ENCODE peak calls at places on chromosomes 2 and 18, in six cellular contexts. A is epithelial cell of esophagus, G is aorta, X is amygdala, K is GM20000, W is mesothelial cell of epicardium. I is an unnamed sample.
A peak's percentile ranks its signal among the peaks of the same experiment; 100 is the strongest.

GRCh38 chr18:56368066-56368465 is 270.3 kb downstream of the TXNL1 start:
- DNase-seq in A (no peak), G (no peak), X (no peak), K (no peak), W (no peak), I (no peak)

GRCh38 chr2:144099746-144100438 is 420.0 kb downstream of the ZEB2 start:
- DNase-seq in A (peak; percentile 93), G (no peak), X (no peak), K (no peak), W (no peak), I (no peak)

GRCh38 chr2:6812857-6813530 is 52.7 kb downstream of the CMPK2 start:
- DNase-seq in A (no peak), G (no peak), X (no peak), K (no peak), W (no peak), I (no peak)

GRCh38 chr2:241417626-241418025 is 61.5 kb downstream of the FARP2 start:
- DNase-seq in A (no peak), G (no peak), X (no peak), K (no peak), W (no peak), I (no peak)

GRCh38 chr18:78151948-78152725 is 827.5 kb upstream of the SALL3 start:
- DNase-seq in A (no peak), G (no peak), X (no peak), K (no peak), W (no peak), I (no peak)

GRCh38 chr18:68660355-68661183 is 54.3 kb downstream of the TMX3 start:
- DNase-seq in A (peak; percentile 55), G (no peak), X (no peak), K (peak; percentile 10), W (no peak), I (peak; percentile 37)

GRCh38 chr2:217650716-217651360 is 352.0 kb downstream of the TNS1 start:
- DNase-seq in A (peak; percentile 71), G (peak; percentile 53), X (no peak), K (peak; percentile 64), W (no peak), I (peak; percentile 28)

GRCh38 chr18:54149078-54149697 is 75.3 kb downstream of the MBD2 start:
- DNase-seq in A (peak; percentile 93), G (peak; percentile 65), X (no peak), K (peak; percentile 58), W (no peak), I (peak; percentile 49)

GRCh38 chr2:124112966-124113365 is 87.9 kb downstream of the CNTNAP5 start:
- DNase-seq in A (peak; percentile 65), G (no peak), X (no peak), K (no peak), W (no peak), I (no peak)

GRCh38 chr2:160221391-160222276 is 21.6 kb upstream of the ITGB6 start:
- DNase-seq in A (peak; percentile 89), G (no peak), X (no peak), K (no peak), W (no peak), I (peak; percentile 94)

GRCh38 chr2:236553522-236553921 is 16.1 kb upstream of the ACKR3 start:
- DNase-seq in A (no peak), G (no peak), X (no peak), K (no peak), W (no peak), I (no peak)

GRCh38 chr2:149490296-149490695 is 97.3 kb downstream of the MMADHC start:
- DNase-seq in A (no peak), G (no peak), X (no peak), K (no peak), W (no peak), I (no peak)

GRCh38 chr2:65532318-65532717 is 99.9 kb upstream of the SPRED2 start:
- DNase-seq in A (no peak), G (no peak), X (no peak), K (no peak), W (no peak), I (no peak)

GRCh38 chr2:173547493-173547892 is 192.8 kb downstream of the CDCA7 start:
- DNase-seq in A (no peak), G (no peak), X (no peak), K (no peak), W (no peak), I (no peak)

GRCh38 chr2:74427551-74427950 is 6.0 kb downstream of the WDR54 start:
- DNase-seq in A (peak; percentile 73), G (no peak), X (no peak), K (no peak), W (no peak), I (no peak)

GRCh38 chr18:36446059-36446458 is 148.5 kb downstream of the FHOD3 start:
- DNase-seq in A (peak; percentile 74), G (no peak), X (no peak), K (no peak), W (no peak), I (no peak)

GRCh38 chr18:58386780-58387179 is 242.1 kb downstream of the ALPK2 start:
- DNase-seq in A (no peak), G (no peak), X (no peak), K (no peak), W (no peak), I (no peak)

GRCh38 chr18:30566877-30567276 is 475.7 kb downstream of the DSC3 start:
- DNase-seq in A (no peak), G (no peak), X (no peak), K (no peak), W (no peak), I (no peak)

GRCh38 chr2:47161475-47161874 is 6.4 kb upstream of the STPG4 start:
- DNase-seq in A (no peak), G (no peak), X (no peak), K (no peak), W (no peak), I (no peak)

GRCh38 chr2:225660262-225661091 is 261.0 kb downstream of the NYAP2 start:
- DNase-seq in A (peak; percentile 73), G (peak; percentile 80), X (peak; percentile 22), K (peak; percentile 63), W (peak; percentile 78), I (peak; percentile 77)

GRCh38 chr2:189466656-189467055 is 25.4 kb downstream of the WDR75 start:
- DNase-seq in A (peak; percentile 29), G (no peak), X (no peak), K (no peak), W (no peak), I (no peak)

GRCh38 chr18:60892855-60893254 is 440.4 kb upstream of the CDH20 start:
- DNase-seq in A (peak; percentile 97), G (no peak), X (no peak), K (no peak), W (no peak), I (peak; percentile 60)

GRCh38 chr2:8023241-8023640 is 658.6 kb upstream of the ID2 start:
- DNase-seq in A (no peak), G (no peak), X (no peak), K (peak; percentile 59), W (no peak), I (no peak)

GRCh38 chr18:57437433-57437781 is 2.2 kb downstream of the ONECUT2 start:
- DNase-seq in A (no peak), G (no peak), X (no peak), K (peak; percentile 29), W (no peak), I (no peak)

GRCh38 chr2:106366145-106366544 is 102.1 kb downstream of the RGPD3 start:
- DNase-seq in A (no peak), G (no peak), X (no peak), K (no peak), W (no peak), I (no peak)